ENCODE peak calls at places on chromosomes 13 and 19, in five cellular contexts. S, R, B, A and W are unnamed samples.

GRCh38 chr19:7986321-7987083 is 18.9 kb downstream of the ELAVL1 start:
- DNase-seq in B (peak), A (no peak), S (no peak), R (peak), W (no peak)

GRCh38 chr13:73702419-73703071 is 431.7 kb downstream of the KLF12 start:
- DNase-seq in B (no peak), A (peak), S (no peak), R (no peak), W (no peak)

GRCh38 chr19:47001584-47001983 is 18.1 kb upstream of the NPAS1 start:
- DNase-seq in B (no peak), R (no peak), A (no peak), S (no peak), W (no peak)

GRCh38 chr19:51331193-51331592 is 10.7 kb downstream of the VSIG10L start:
- DNase-seq in A (no peak), B (no peak), R (no peak), S (no peak), W (no peak)

GRCh38 chr19:33493401-33494275 is 28.0 kb downstream of the PEPD start:
- DNase-seq in R (no peak), B (no peak), A (no peak), S (no peak), W (no peak)

GRCh38 chr13:40236566-40237168 is 429.8 kb downstream of the FOXO1 start:
- DNase-seq in B (no peak), A (no peak), R (no peak), S (no peak), W (peak)

GRCh38 chr19:53944933-53945332 is 17.8 kb upstream of the CACNG8 start:
- DNase-seq in R (no peak), A (no peak), S (no peak), B (no peak), W (no peak)

GRCh38 chr19:56105090-56105701 is 15.9 kb downstream of the ZNF787 start:
- DNase-seq in S (no peak), R (peak), B (no peak), A (peak), W (peak)

GRCh38 chr19:46487802-46488445 is 7.7 kb downstream of the PNMA8B start:
- DNase-seq in B (peak), R (peak), A (peak), S (peak), W (peak)

GRCh38 chr19:10660346-10660745 is 6.2 kb downstream of the ILF3 start:
- DNase-seq in S (no peak), A (no peak), R (no peak), B (no peak), W (no peak)

GRCh38 chr13:44014501-44014900 is 134.8 kb downstream of the LACC1 start:
- DNase-seq in B (no peak), R (no peak), S (no peak), A (no peak), W (no peak)

GRCh38 chr13:43543331-43543730 is 243.4 kb downstream of the ENOX1 start:
- DNase-seq in A (no peak), R (peak), S (no peak), B (no peak), W (no peak)

GRCh38 chr19:40771101-40771539 is 4.2 kb upstream of the MIA start:
- DNase-seq in S (no peak), A (no peak), B (no peak), R (no peak), W (no peak)

GRCh38 chr13:30418075-30418715 is 4.1 kb upstream of the UBE2L5 start:
- DNase-seq in R (no peak), S (no peak), B (no peak), A (no peak), W (no peak)

GRCh38 chr19:3748965-3749364 is 12.5 kb downstream of the APBA3 start:
- DNase-seq in A (no peak), B (no peak), R (no peak), S (no peak), W (no peak)

GRCh38 chr13:110663491-110663890 is 42.4 kb downstream of the CARS2 start:
- DNase-seq in B (no peak), S (no peak), R (no peak), A (no peak), W (no peak)

GRCh38 chr19:52022193-52022592 is 6.0 kb downstream of the ZNF614 start:
- DNase-seq in S (no peak), R (no peak), B (no peak), A (no peak), W (no peak)

GRCh38 chr19:3968556-3969434 is 2.1 kb downstream of the DAPK3 start:
- DNase-seq in R (peak), A (no peak), B (peak), S (peak), W (peak)

GRCh38 chr13:111398196-111398595 is 77.8 kb downstream of the TEX29 start:
- DNase-seq in B (no peak), A (no peak), R (no peak), S (no peak), W (no peak)

GRCh38 chr19:10600149-10600548 is 13.0 kb upstream of the AP1M2 start:
- DNase-seq in S (no peak), A (no peak), R (no peak), B (no peak), W (no peak)

GRCh38 chr13:95355491-95355890 is 54.2 kb upstream of the ABCC4 start:
- DNase-seq in B (no peak), S (no peak), A (no peak), R (peak), W (no peak)

GRCh38 chr13:36445806-36446423 is 13.6 kb downstream of the CCNA1 start:
- DNase-seq in R (no peak), S (no peak), B (no peak), A (no peak), W (no peak)

GRCh38 chr13:71712988-71713653 is 153.9 kb downstream of the DACH1 start:
- DNase-seq in A (no peak), R (no peak), B (no peak), S (no peak), W (no peak)

GRCh38 chr19:49911381-49912145 is 14.9 kb upstream of the IL4I1 start:
- DNase-seq in A (no peak), B (no peak), S (peak), R (peak), W (no peak)

GRCh38 chr13:107421028-107421427 is 794.3 kb downstream of the LIG4 start:
- DNase-seq in B (no peak), R (peak), A (no peak), S (no peak), W (no peak)

GRCh38 chr13:98280176-98280510 is 103.1 kb upstream of the RNF113B start:
- DNase-seq in S (no peak), B (no peak), A (no peak), R (no peak), W (no peak)

GRCh38 chr19:27759896-27760295 is 1453.1 kb downstream of the UQCRFS1 start:
- DNase-seq in A (no peak), B (no peak), R (no peak), S (no peak), W (no peak)

GRCh38 chr19:5011476-5012238 is 42.7 kb downstream of the KDM4B start:
- DNase-seq in R (no peak), A (no peak), B (no peak), S (no peak), W (peak)

GRCh38 chr13:101511766-101512165 is 59.3 kb downstream of the ITGBL1 start:
- DNase-seq in R (no peak), B (no peak), S (no peak), A (no peak), W (no peak)

GRCh38 chr19:4543444-4543843 is 3.6 kb upstream of the LRG1 start:
- DNase-seq in S (no peak), A (no peak), B (no peak), R (no peak), W (no peak)

GRCh38 chr19:33289261-33289660 is 13.1 kb downstream of the CEBPA start:
- DNase-seq in B (no peak), S (no peak), R (no peak), A (no peak), W (no peak)